ENCODE peak calls at places on chromosomes 6 and 20, in five cellular contexts. B is T-helper 1 cell; P is activated effector memory CD4-positive, alpha-beta T cell treated with Interleukin-2 at 50 U/mL for 16 hours; Q is astrocyte of the spinal cord; E is neural crest cell. V is an unnamed sample.

GRCh38 chr20:59751075-59751711 is 146.9 kb downstream of the PHACTR3 start:
- DNase-seq in B (no peak), P (no peak), Q (peak; percentile 5), E (peak; percentile 81), V (no peak)

GRCh38 chr20:49976542-49976941 is 6.2 kb upstream of the SNAI1 start:
- DNase-seq in B (no peak), P (no peak), Q (no peak), E (no peak), V (no peak)

GRCh38 chr6:15533379-15534044 is 129.3 kb downstream of the DTNBP1 start:
- DNase-seq in B (no peak), P (no peak), Q (no peak), E (no peak), V (no peak)

GRCh38 chr6:157172830-157173536 is 150.3 kb downstream of the TMEM242 start:
- DNase-seq in B (no peak), P (no peak), Q (no peak), E (no peak), V (no peak)

GRCh38 chr20:1001981-1002681 is at the start of gene RSPO4:
- DNase-seq in B (no peak), P (no peak), Q (no peak), E (no peak), V (no peak)

GRCh38 chr20:427401-427800 is 19.3 kb downstream of the RBCK1 start:
- DNase-seq in B (no peak), P (no peak), Q (no peak), E (no peak), V (no peak)

GRCh38 chr6:157585274-157586087 is 204.5 kb downstream of the ZDHHC14 start:
- DNase-seq in B (no peak), P (no peak), Q (no peak), E (no peak), V (no peak)

GRCh38 chr6:83605517-83605916 is 93.2 kb downstream of the PRSS35 start:
- DNase-seq in B (no peak), P (no peak), Q (no peak), E (no peak), V (no peak)

GRCh38 chr20:3165473-3166337 is 6.0 kb upstream of the FASTKD5 start:
- DNase-seq in B (no peak), P (no peak), Q (peak; percentile 14), E (no peak), V (no peak)

GRCh38 chr6:136762022-136762975 is 30.0 kb downstream of the MAP3K5 start:
- DNase-seq in B (no peak), P (no peak), Q (no peak), E (no peak), V (no peak)

GRCh38 chr6:106134906-106135634 is 48.9 kb downstream of the PRDM1 start:
- DNase-seq in B (no peak), P (no peak), Q (peak; percentile 32), E (no peak), V (no peak)

GRCh38 chr20:21190866-21191265 is 65.0 kb downstream of the KIZ start:
- DNase-seq in B (no peak), P (no peak), Q (no peak), E (no peak), V (no peak)

GRCh38 chr20:37317316-37317715 is 27.9 kb downstream of the MANBAL start:
- DNase-seq in B (no peak), P (no peak), Q (no peak), E (no peak), V (no peak)

GRCh38 chr6:15663057-15663638 is 320 bp upstream of the DTNBP1 start:
- DNase-seq in B (no peak), P (no peak), Q (peak; percentile 57), E (no peak), V (no peak)

GRCh38 chr6:84409911-84410310 is 182.5 kb upstream of the CEP162 start:
- DNase-seq in B (no peak), P (no peak), Q (no peak), E (no peak), V (no peak)

GRCh38 chr6:30207619-30208295 is 5.4 kb downstream of the TRIM26 start:
- DNase-seq in B (no peak), P (no peak), Q (no peak), E (no peak), V (no peak)

GRCh38 chr20:44279228-44279627 is 31.8 kb downstream of the FITM2 start:
- DNase-seq in B (no peak), P (no peak), Q (peak; percentile 80), E (no peak), V (no peak)

GRCh38 chr20:59006864-59007757 is at the start of gene CTSZ:
- DNase-seq in B (no peak), P (peak; percentile 27), Q (no peak), E (no peak), V (peak; percentile 26)

GRCh38 chr20:53852025-53852424 is 218.4 kb downstream of the BCAS1 start:
- DNase-seq in B (no peak), P (no peak), Q (no peak), E (no peak), V (no peak)

GRCh38 chr6:74482180-74482579 is 723.7 kb downstream of the COL12A1 start:
- DNase-seq in B (no peak), P (no peak), Q (no peak), E (no peak), V (no peak)

GRCh38 chr6:53544050-53544499 is 826 bp downstream of the GCLC start:
- DNase-seq in B (no peak), P (no peak), Q (peak; percentile 25), E (no peak), V (no peak)

GRCh38 chr20:47818466-47818865 is 33.2 kb upstream of the SULF2 start:
- DNase-seq in B (no peak), P (no peak), Q (no peak), E (no peak), V (no peak)

GRCh38 chr6:12182676-12183075 is 107.5 kb upstream of the EDN1 start:
- DNase-seq in B (no peak), P (no peak), Q (no peak), E (no peak), V (no peak)

GRCh38 chr6:154931741-154932424 is 63.2 kb upstream of the TIAM2 start:
- DNase-seq in B (no peak), P (no peak), Q (peak; percentile 35), E (no peak), V (no peak)

GRCh38 chr6:95819939-95820338 is 195.8 kb upstream of the FUT9 start:
- DNase-seq in B (no peak), P (no peak), Q (no peak), E (no peak), V (no peak)

GRCh38 chr6:124590001-124590400 is 372.2 kb upstream of the RNF217 start:
- DNase-seq in B (no peak), P (no peak), Q (no peak), E (no peak), V (no peak)

GRCh38 chr20:3733119-3733995 is 872 bp downstream of the HSPA12B start:
- DNase-seq in B (no peak), P (no peak), Q (no peak), E (no peak), V (no peak)

GRCh38 chr6:107493158-107494057 is 3.5 kb downstream of the SOBP start:
- DNase-seq in B (no peak), P (no peak), Q (peak; percentile 37), E (peak; percentile 11), V (no peak)

GRCh38 chr6:109910571-109910970 is 67.5 kb upstream of the GPR6 start:
- DNase-seq in B (no peak), P (no peak), Q (no peak), E (no peak), V (no peak)

GRCh38 chr6:108581237-108581931 is 20.7 kb downstream of the FOXO3 start:
- DNase-seq in B (no peak), P (no peak), Q (peak; percentile 88), E (no peak), V (no peak)

GRCh38 chr20:58747400-58747672 is 54.7 kb downstream of the NPEPL1 start:
- DNase-seq in B (no peak), P (no peak), Q (no peak), E (no peak), V (no peak)

GRCh38 chr6:163780993-163781392 is 366.5 kb downstream of the QKI start:
- DNase-seq in B (no peak), P (no peak), Q (peak; percentile 56), E (peak; percentile 16), V (no peak)

GRCh38 chr6:163960128-163960527 is 545.6 kb downstream of the QKI start:
- DNase-seq in B (no peak), P (no peak), Q (no peak), E (no peak), V (no peak)

GRCh38 chr6:139881728-139882211 is 507.3 kb upstream of the CITED2 start:
- DNase-seq in B (no peak), P (no peak), Q (peak; percentile 49), E (peak; percentile 43), V (no peak)

GRCh38 chr6:26537846-26538571 is at the start of gene HMGN4:
- DNase-seq in B (peak; percentile 80), P (peak; percentile 69), Q (peak; percentile 95), E (peak; percentile 73), V (peak; percentile 67)

GRCh38 chr6:17705428-17705777 is 1.3 kb downstream of the NUP153 start:
- DNase-seq in B (no peak), P (no peak), Q (peak; percentile 75), E (no peak), V (no peak)

GRCh38 chr6:125004198-125004597 is 42.0 kb downstream of the RNF217 start:
- DNase-seq in B (no peak), P (no peak), Q (no peak), E (no peak), V (no peak)

GRCh38 chr20:11850901-11851300 is 66.8 kb upstream of the BTBD3 start:
- DNase-seq in B (no peak), P (no peak), Q (peak; percentile 20), E (no peak), V (no peak)

GRCh38 chr6:21931641-21932335 is 338.2 kb downstream of the SOX4 start:
- DNase-seq in B (no peak), P (no peak), Q (peak; percentile 71), E (no peak), V (no peak)